ENCODE peak calls at places on chromosomes 7 and 10, in eight cellular contexts. E, J, T, F, X, I, M and Y are unnamed samples.

GRCh38 chr10:84493951-84494848 is 165.8 kb downstream of the CCSER2 start:
- DNase-seq in E (peak), J (no peak), T (no peak), F (peak), X (peak), I (no peak), M (no peak), Y (no peak)

GRCh38 chr7:124101173-124101768 is 68.4 kb upstream of the TMEM229A start:
- DNase-seq in E (no peak), J (peak), T (no peak), F (no peak), X (no peak), I (no peak), M (peak), Y (peak)

GRCh38 chr7:41029072-41029492 is 673.8 kb downstream of the INHBA start:
- DNase-seq in E (peak), J (no peak), T (no peak), F (peak), X (peak), I (no peak), M (no peak), Y (no peak)

GRCh38 chr10:53477313-53477675 is 704.7 kb upstream of the MBL2 start:
- DNase-seq in E (no peak), J (no peak), T (no peak), F (no peak), X (no peak), I (no peak), M (no peak), Y (no peak)

GRCh38 chr10:110076559-110077318 is 69.0 kb downstream of the ADD3 start:
- DNase-seq in E (peak), J (no peak), T (no peak), F (peak), X (peak), I (no peak), M (no peak), Y (no peak)

GRCh38 chr10:79404231-79404609 is 41.2 kb downstream of the ZCCHC24 start:
- DNase-seq in E (no peak), J (peak), T (no peak), F (peak), X (peak), I (no peak), M (peak), Y (peak)

GRCh38 chr7:18402488-18403183 is 92.9 kb upstream of the HDAC9 start:
- DNase-seq in E (peak), J (no peak), T (no peak), F (peak), X (peak), I (no peak), M (no peak), Y (no peak)

GRCh38 chr10:121078672-121079102 is 227.5 kb downstream of the WDR11 start:
- DNase-seq in E (no peak), J (no peak), T (no peak), F (no peak), X (peak), I (no peak), M (no peak), Y (no peak)

GRCh38 chr7:351256-351655 is 61.3 kb downstream of the FOXL3 start:
- DNase-seq in E (no peak), J (no peak), T (no peak), F (no peak), X (no peak), I (peak), M (no peak), Y (no peak)

GRCh38 chr10:13086051-13086450 is 13.9 kb upstream of the OPTN start:
- DNase-seq in E (no peak), J (no peak), T (no peak), F (no peak), X (no peak), I (no peak), M (no peak), Y (no peak)

GRCh38 chr7:157000741-157001653 is 9.5 kb downstream of the MNX1 start:
- DNase-seq in E (no peak), J (peak), T (no peak), F (no peak), X (peak), I (no peak), M (no peak), Y (no peak)

GRCh38 chr7:100572281-100572948 is 1.3 kb downstream of the SAP25 start:
- DNase-seq in E (no peak), J (no peak), T (no peak), F (no peak), X (no peak), I (no peak), M (no peak), Y (no peak)

GRCh38 chr7:108136191-108136581 is 6.0 kb upstream of the LAMB4 start:
- DNase-seq in E (no peak), J (no peak), T (no peak), F (no peak), X (no peak), I (peak), M (no peak), Y (no peak)